ENCODE peak calls at places on chromosomes 6 and 20, in four cellular contexts. One of them, this sample, is unnamed.

GRCh38 chr6:35686873-35687557 is 1.7 kb downstream of the FKBP5 start:
- DNase-seq in CD4-positive, CD25-positive, alpha-beta regulatory T cell: no peak
- DNase-seq in colonic mucosa: no peak
- DNase-seq in astrocyte: no peak
- DNase-seq in this sample: no peak

GRCh38 chr20:8032499-8032898 is 12.9 kb upstream of the TMX4 start:
- DNase-seq in CD4-positive, CD25-positive, alpha-beta regulatory T cell: no peak
- DNase-seq in colonic mucosa: no peak
- DNase-seq in astrocyte: no peak
- DNase-seq in this sample: no peak

GRCh38 chr6:7532232-7532631 is 9.2 kb upstream of the DSP start:
- DNase-seq in CD4-positive, CD25-positive, alpha-beta regulatory T cell: no peak
- DNase-seq in colonic mucosa: peak
- DNase-seq in astrocyte: no peak
- DNase-seq in this sample: no peak

GRCh38 chr6:163375361-163375760 is 39.2 kb upstream of the QKI start:
- DNase-seq in CD4-positive, CD25-positive, alpha-beta regulatory T cell: no peak
- DNase-seq in colonic mucosa: no peak
- DNase-seq in astrocyte: no peak
- DNase-seq in this sample: no peak

GRCh38 chr6:81752084-81752968 is at the start of gene TENT5A:
- DNase-seq in CD4-positive, CD25-positive, alpha-beta regulatory T cell: peak
- DNase-seq in colonic mucosa: peak
- DNase-seq in astrocyte: peak
- DNase-seq in this sample: peak

GRCh38 chr6:31094389-31094881 is 17.9 kb downstream of the C6orf15 start:
- DNase-seq in CD4-positive, CD25-positive, alpha-beta regulatory T cell: no peak
- DNase-seq in colonic mucosa: peak
- DNase-seq in astrocyte: no peak
- DNase-seq in this sample: no peak

GRCh38 chr6:139965393-139965792 is 590.9 kb upstream of the CITED2 start:
- DNase-seq in CD4-positive, CD25-positive, alpha-beta regulatory T cell: no peak
- DNase-seq in colonic mucosa: no peak
- DNase-seq in astrocyte: peak
- DNase-seq in this sample: no peak

GRCh38 chr20:20369353-20370086 is 1.6 kb downstream of the INSM1 start:
- DNase-seq in CD4-positive, CD25-positive, alpha-beta regulatory T cell: no peak
- DNase-seq in colonic mucosa: peak
- DNase-seq in astrocyte: no peak
- DNase-seq in this sample: no peak

GRCh38 chr6:21593927-21594421 is 423 bp downstream of the SOX4 start:
- DNase-seq in CD4-positive, CD25-positive, alpha-beta regulatory T cell: no peak
- DNase-seq in colonic mucosa: peak
- DNase-seq in astrocyte: peak
- DNase-seq in this sample: no peak

GRCh38 chr20:47642118-47642517 is 140.4 kb downstream of the NCOA3 start:
- DNase-seq in CD4-positive, CD25-positive, alpha-beta regulatory T cell: no peak
- DNase-seq in colonic mucosa: no peak
- DNase-seq in astrocyte: no peak
- DNase-seq in this sample: no peak

GRCh38 chr20:47359533-47360206 is 3.2 kb upstream of the ZMYND8 start:
- DNase-seq in CD4-positive, CD25-positive, alpha-beta regulatory T cell: no peak
- DNase-seq in colonic mucosa: no peak
- DNase-seq in astrocyte: no peak
- DNase-seq in this sample: no peak

GRCh38 chr6:158631678-158632537 is 12.6 kb downstream of the DYNLT1 start:
- DNase-seq in CD4-positive, CD25-positive, alpha-beta regulatory T cell: no peak
- DNase-seq in colonic mucosa: peak
- DNase-seq in astrocyte: peak
- DNase-seq in this sample: peak

GRCh38 chr20:11323821-11324220 is 593.9 kb upstream of the BTBD3 start:
- DNase-seq in CD4-positive, CD25-positive, alpha-beta regulatory T cell: no peak
- DNase-seq in colonic mucosa: no peak
- DNase-seq in astrocyte: no peak
- DNase-seq in this sample: no peak

GRCh38 chr6:52300489-52300931 is 16.0 kb upstream of the MCM3 start:
- DNase-seq in CD4-positive, CD25-positive, alpha-beta regulatory T cell: no peak
- DNase-seq in colonic mucosa: no peak
- DNase-seq in astrocyte: no peak
- DNase-seq in this sample: no peak

GRCh38 chr20:62643521-62644043 is 1.3 kb downstream of the SLCO4A1 start:
- DNase-seq in CD4-positive, CD25-positive, alpha-beta regulatory T cell: no peak
- DNase-seq in colonic mucosa: no peak
- DNase-seq in astrocyte: peak
- DNase-seq in this sample: no peak

GRCh38 chr6:162471842-162472241 is 255.7 kb downstream of the PRKN start:
- DNase-seq in CD4-positive, CD25-positive, alpha-beta regulatory T cell: no peak
- DNase-seq in colonic mucosa: no peak
- DNase-seq in astrocyte: no peak
- DNase-seq in this sample: no peak

GRCh38 chr6:157879873-157880254 is 56.8 kb downstream of the SNX9 start:
- DNase-seq in CD4-positive, CD25-positive, alpha-beta regulatory T cell: no peak
- DNase-seq in colonic mucosa: no peak
- DNase-seq in astrocyte: no peak
- DNase-seq in this sample: no peak

GRCh38 chr6:109718991-109719390 is 27.9 kb downstream of the FIG4 start:
- DNase-seq in CD4-positive, CD25-positive, alpha-beta regulatory T cell: no peak
- DNase-seq in colonic mucosa: no peak
- DNase-seq in astrocyte: no peak
- DNase-seq in this sample: no peak

GRCh38 chr20:2692036-2692885 is at the start of gene EBF4:
- DNase-seq in CD4-positive, CD25-positive, alpha-beta regulatory T cell: peak
- DNase-seq in colonic mucosa: no peak
- DNase-seq in astrocyte: no peak
- DNase-seq in this sample: no peak

GRCh38 chr6:166478782-166479592 is 96.2 kb upstream of the MPC1 start:
- DNase-seq in CD4-positive, CD25-positive, alpha-beta regulatory T cell: no peak
- DNase-seq in colonic mucosa: no peak
- DNase-seq in astrocyte: no peak
- DNase-seq in this sample: no peak

GRCh38 chr20:36856691-36857635 is 19.0 kb upstream of the TLDC2 start:
- DNase-seq in CD4-positive, CD25-positive, alpha-beta regulatory T cell: no peak
- DNase-seq in colonic mucosa: no peak
- DNase-seq in astrocyte: no peak
- DNase-seq in this sample: no peak

GRCh38 chr20:61556116-61556515 is 304.1 kb downstream of the CDH4 start:
- DNase-seq in CD4-positive, CD25-positive, alpha-beta regulatory T cell: no peak
- DNase-seq in colonic mucosa: no peak
- DNase-seq in astrocyte: peak
- DNase-seq in this sample: no peak

GRCh38 chr6:6713660-6714446 is 125.3 kb downstream of the LY86 start:
- DNase-seq in CD4-positive, CD25-positive, alpha-beta regulatory T cell: no peak
- DNase-seq in colonic mucosa: no peak
- DNase-seq in astrocyte: peak
- DNase-seq in this sample: no peak

GRCh38 chr6:56724455-56724854 is 81.8 kb upstream of the DST start:
- DNase-seq in CD4-positive, CD25-positive, alpha-beta regulatory T cell: no peak
- DNase-seq in colonic mucosa: no peak
- DNase-seq in astrocyte: peak
- DNase-seq in this sample: no peak

GRCh38 chr6:26204332-26205160 is 117.3 kb downstream of the HFE start:
- DNase-seq in CD4-positive, CD25-positive, alpha-beta regulatory T cell: peak
- DNase-seq in colonic mucosa: peak
- DNase-seq in astrocyte: peak
- DNase-seq in this sample: peak

GRCh38 chr20:54475334-54476287 is at the start of gene DOK5:
- DNase-seq in CD4-positive, CD25-positive, alpha-beta regulatory T cell: no peak
- DNase-seq in colonic mucosa: no peak
- DNase-seq in astrocyte: peak
- DNase-seq in this sample: no peak

GRCh38 chr6:25302677-25303128 is 23.5 kb downstream of the CARMIL1 start:
- DNase-seq in CD4-positive, CD25-positive, alpha-beta regulatory T cell: no peak
- DNase-seq in colonic mucosa: no peak
- DNase-seq in astrocyte: peak
- DNase-seq in this sample: no peak

GRCh38 chr6:13760948-13761347 is 49.3 kb upstream of the RANBP9 start:
- DNase-seq in CD4-positive, CD25-positive, alpha-beta regulatory T cell: no peak
- DNase-seq in colonic mucosa: no peak
- DNase-seq in astrocyte: peak
- DNase-seq in this sample: no peak

GRCh38 chr6:148611213-148611612 is 135.6 kb upstream of the UST start:
- DNase-seq in CD4-positive, CD25-positive, alpha-beta regulatory T cell: no peak
- DNase-seq in colonic mucosa: peak
- DNase-seq in astrocyte: peak
- DNase-seq in this sample: no peak

GRCh38 chr20:29079769-29080690 is 2177.4 kb upstream of the DEFB115 start:
- DNase-seq in CD4-positive, CD25-positive, alpha-beta regulatory T cell: no peak
- DNase-seq in colonic mucosa: peak
- DNase-seq in astrocyte: no peak
- DNase-seq in this sample: no peak

GRCh38 chr20:58184063-58184462 is 44.4 kb downstream of the ANKRD60 start:
- DNase-seq in CD4-positive, CD25-positive, alpha-beta regulatory T cell: no peak
- DNase-seq in colonic mucosa: no peak
- DNase-seq in astrocyte: no peak
- DNase-seq in this sample: no peak

GRCh38 chr20:10672579-10673127 is 1.1 kb downstream of the JAG1 start:
- DNase-seq in CD4-positive, CD25-positive, alpha-beta regulatory T cell: no peak
- DNase-seq in colonic mucosa: peak
- DNase-seq in astrocyte: peak
- DNase-seq in this sample: no peak

GRCh38 chr6:26318459-26319404 is 46.3 kb upstream of the BTN3A2 start:
- DNase-seq in CD4-positive, CD25-positive, alpha-beta regulatory T cell: no peak
- DNase-seq in colonic mucosa: no peak
- DNase-seq in astrocyte: no peak
- DNase-seq in this sample: no peak

GRCh38 chr6:33838979-33839378 is 35.2 kb upstream of the MLN start:
- DNase-seq in CD4-positive, CD25-positive, alpha-beta regulatory T cell: no peak
- DNase-seq in colonic mucosa: no peak
- DNase-seq in astrocyte: no peak
- DNase-seq in this sample: no peak

GRCh38 chr6:33839399-33840063 is 35.7 kb upstream of the MLN start:
- DNase-seq in CD4-positive, CD25-positive, alpha-beta regulatory T cell: no peak
- DNase-seq in colonic mucosa: no peak
- DNase-seq in astrocyte: no peak
- DNase-seq in this sample: no peak

GRCh38 chr6:33841868-33842267 is 38.1 kb upstream of the MLN start:
- DNase-seq in CD4-positive, CD25-positive, alpha-beta regulatory T cell: no peak
- DNase-seq in colonic mucosa: no peak
- DNase-seq in astrocyte: no peak
- DNase-seq in this sample: no peak

GRCh38 chr6:33841070-33841469 is 37.3 kb upstream of the MLN start:
- DNase-seq in CD4-positive, CD25-positive, alpha-beta regulatory T cell: no peak
- DNase-seq in colonic mucosa: no peak
- DNase-seq in astrocyte: no peak
- DNase-seq in this sample: no peak

DNA sequence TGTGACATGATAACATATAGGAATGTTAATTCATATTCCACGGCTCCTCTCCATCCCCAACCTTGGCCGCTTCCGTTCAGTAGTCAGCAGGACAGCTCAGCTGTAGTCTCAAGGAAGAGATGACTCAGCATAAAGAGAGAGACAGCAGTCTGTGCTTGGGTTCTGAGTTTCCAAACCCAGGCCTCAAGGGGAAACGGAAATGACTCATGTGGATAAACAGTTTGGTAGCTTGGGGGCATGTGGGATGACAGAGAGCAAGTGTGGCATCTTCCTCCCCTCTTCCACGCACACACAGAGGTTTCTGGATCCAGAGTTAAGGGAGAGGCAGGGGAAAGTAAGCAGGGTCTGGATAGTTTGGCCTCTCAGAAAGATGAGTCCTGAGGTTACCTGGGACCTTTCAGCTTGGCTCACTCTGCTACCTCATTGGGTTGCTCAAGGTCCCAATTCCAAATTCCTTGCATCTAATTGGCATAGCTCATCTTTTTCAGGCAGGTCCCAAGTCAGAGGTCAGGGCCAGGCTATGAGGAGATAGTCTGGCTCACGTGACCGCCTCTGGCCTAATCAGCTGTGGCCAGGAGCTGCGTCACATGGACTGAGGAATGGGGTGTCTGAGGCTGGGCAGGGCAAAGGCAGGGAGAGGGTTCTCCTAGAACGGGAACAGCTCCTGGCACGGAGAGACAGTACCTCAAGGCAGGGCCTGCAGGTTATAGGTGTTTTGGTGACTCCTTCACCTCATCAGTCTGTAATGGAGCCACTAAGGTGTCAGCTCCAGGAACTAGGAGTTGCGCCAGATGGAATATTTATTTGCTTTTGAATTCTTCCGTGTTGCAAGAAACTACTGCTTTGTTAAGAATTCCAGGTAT is 36.5 kb upstream of the MLN start:
- DNase-seq in CD4-positive, CD25-positive, alpha-beta regulatory T cell: no peak
- DNase-seq in colonic mucosa: peak
- DNase-seq in astrocyte: peak
- DNase-seq in this sample: no peak
- H3K4me3 ChIP-seq in CD4-positive, CD25-positive, alpha-beta regulatory T cell: no peak
- H3K4me3 ChIP-seq in colonic mucosa: no peak
- H3K4me3 ChIP-seq in astrocyte: no peak
- H3K4me3 ChIP-seq in this sample: no peak

GRCh38 chr6:1625926-1626413 is 16.3 kb downstream of the FOXC1 start:
- DNase-seq in CD4-positive, CD25-positive, alpha-beta regulatory T cell: no peak
- DNase-seq in colonic mucosa: no peak
- DNase-seq in astrocyte: no peak
- DNase-seq in this sample: no peak

GRCh38 chr6:1623769-1624070 is 14.0 kb downstream of the FOXC1 start:
- DNase-seq in CD4-positive, CD25-positive, alpha-beta regulatory T cell: no peak
- DNase-seq in colonic mucosa: no peak
- DNase-seq in astrocyte: no peak
- DNase-seq in this sample: no peak

GRCh38 chr6:1625352-1625773 is 15.6 kb downstream of the FOXC1 start:
- DNase-seq in CD4-positive, CD25-positive, alpha-beta regulatory T cell: no peak
- DNase-seq in colonic mucosa: no peak
- DNase-seq in astrocyte: no peak
- DNase-seq in this sample: no peak

GRCh38 chr6:1624071-1624847 is 14.5 kb downstream of the FOXC1 start:
- DNase-seq in CD4-positive, CD25-positive, alpha-beta regulatory T cell: no peak
- DNase-seq in colonic mucosa: no peak
- DNase-seq in astrocyte: no peak
- DNase-seq in this sample: no peak

DNA sequence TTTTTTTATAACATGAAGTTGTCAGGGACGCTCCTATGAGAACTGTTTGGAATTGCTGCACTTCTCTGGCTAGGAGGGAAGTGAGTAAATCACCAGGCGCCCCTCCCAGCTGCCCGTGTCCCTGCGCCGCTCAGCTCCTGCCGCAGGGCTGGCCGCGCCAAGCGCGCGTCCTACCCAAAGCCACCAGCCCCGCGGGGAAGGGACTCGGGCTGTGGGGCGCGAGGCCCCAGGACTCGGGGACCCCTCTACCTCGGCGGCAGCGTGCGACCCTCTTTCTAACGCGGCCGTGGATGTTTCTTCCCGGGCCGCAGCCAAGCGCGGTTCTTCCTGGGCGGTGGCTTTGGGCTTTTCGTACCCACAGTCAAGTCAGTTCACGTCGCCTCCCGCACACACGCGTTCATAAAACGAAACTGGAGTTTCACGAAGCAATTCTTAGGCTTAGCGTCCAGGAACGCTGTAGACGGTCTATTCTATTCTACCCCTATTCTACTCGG is 15.2 kb downstream of the FOXC1 start:
- DNase-seq in CD4-positive, CD25-positive, alpha-beta regulatory T cell: no peak
- DNase-seq in colonic mucosa: no peak
- DNase-seq in astrocyte: peak
- DNase-seq in this sample: no peak
- H3K4me3 ChIP-seq in CD4-positive, CD25-positive, alpha-beta regulatory T cell: peak
- H3K4me3 ChIP-seq in colonic mucosa: peak
- H3K4me3 ChIP-seq in astrocyte: peak
- H3K4me3 ChIP-seq in this sample: peak

GRCh38 chr6:132830236-132830799 is 15.9 kb downstream of the RPS12 start:
- DNase-seq in CD4-positive, CD25-positive, alpha-beta regulatory T cell: no peak
- DNase-seq in colonic mucosa: no peak
- DNase-seq in astrocyte: peak
- DNase-seq in this sample: no peak
- H3K4me3 ChIP-seq in CD4-positive, CD25-positive, alpha-beta regulatory T cell: no peak
- H3K4me3 ChIP-seq in colonic mucosa: no peak
- H3K4me3 ChIP-seq in astrocyte: no peak
- H3K4me3 ChIP-seq in this sample: no peak

GRCh38 chr6:45326698-45327417 is 1.3 kb upstream of the RUNX2 start:
- DNase-seq in CD4-positive, CD25-positive, alpha-beta regulatory T cell: no peak
- DNase-seq in colonic mucosa: no peak
- DNase-seq in astrocyte: no peak
- DNase-seq in this sample: no peak
- H3K4me3 ChIP-seq in CD4-positive, CD25-positive, alpha-beta regulatory T cell: no peak
- H3K4me3 ChIP-seq in colonic mucosa: no peak
- H3K4me3 ChIP-seq in astrocyte: no peak
- H3K4me3 ChIP-seq in this sample: no peak

This sample was measured in vagina.